ENCODE peak calls at places on chromosomes 5 and 9, in four cellular contexts. G is iPS-NIHi11; C is fibroblast of the conjunctiva; B is CD4-positive, CD25-positive, alpha-beta regulatory T cell. V is an unnamed sample.

GRCh38 chr5:67516959-67517358 is 320.4 kb upstream of the CD180 start:
- DNase-seq in G (no peak), C (peak), B (no peak), V (no peak)

GRCh38 chr9:107155244-107155817 is 127.7 kb upstream of the RAD23B start:
- DNase-seq in G (no peak), C (no peak), B (no peak), V (no peak)

GRCh38 chr9:95425910-95426551 is 90.7 kb downstream of the PTCH1 start:
- DNase-seq in G (peak), C (no peak), B (no peak), V (no peak)

GRCh38 chr9:87199819-87200218 is 252.5 kb upstream of the GAS1 start:
- DNase-seq in G (no peak), C (no peak), B (no peak), V (no peak)

GRCh38 chr5:134634227-134634626 is 1.6 kb upstream of the SAR1B start:
- DNase-seq in G (no peak), C (no peak), B (no peak), V (no peak)

GRCh38 chr5:160507181-160507811 is 85.6 kb downstream of the PTTG1 start:
- DNase-seq in G (no peak), C (no peak), B (no peak), V (peak)

GRCh38 chr5:174235226-174235992 is 189.9 kb downstream of the NSG2 start:
- DNase-seq in G (no peak), C (no peak), B (no peak), V (no peak)

GRCh38 chr9:35489313-35490154 is at the start of gene RUSC2:
- DNase-seq in G (peak), C (peak), B (peak), V (peak)

GRCh38 chr5:61275841-61276240 is 56.2 kb upstream of the ZSWIM6 start:
- DNase-seq in G (no peak), C (peak), B (no peak), V (no peak)

V was measured in germinal center.